ENCODE peak calls at places on chromosomes 2 and 18, in five cellular contexts. One of them, this sample, is unnamed. For H3K9me3, the result is how much of the 10 kb centered on the place peaks cover.

GRCh38 chr2:34162236-34162635 is 563.1 kb upstream of the FAM98A start:
- DNase-seq in K562: no peak
- DNase-seq in SK-N-SH: no peak
- DNase-seq in GM12878: no peak
- DNase-seq in HepG2: no peak
- DNase-seq in this sample: no peak

GRCh38 chr2:9668686-9669338 is 38.0 kb upstream of the YWHAQ start:
- DNase-seq in K562: no peak
- DNase-seq in SK-N-SH: no peak
- DNase-seq in GM12878: no peak
- DNase-seq in HepG2: no peak
- DNase-seq in this sample: peak

GRCh38 chr2:144942516-144943256 is 422.8 kb upstream of the ZEB2 start:
- DNase-seq in K562: peak
- DNase-seq in SK-N-SH: no peak
- DNase-seq in GM12878: no peak
- DNase-seq in HepG2: no peak
- DNase-seq in this sample: peak

GRCh38 chr18:78814321-78814720 is 165.3 kb upstream of the SALL3 start:
- DNase-seq in K562: no peak
- DNase-seq in SK-N-SH: no peak
- DNase-seq in GM12878: no peak
- DNase-seq in HepG2: peak
- DNase-seq in this sample: no peak

GRCh38 chr2:54497738-54498680 is 41.9 kb downstream of the SPTBN1 start:
- DNase-seq in K562: peak
- DNase-seq in SK-N-SH: no peak
- DNase-seq in GM12878: no peak
- DNase-seq in HepG2: peak
- DNase-seq in this sample: peak

GRCh38 chr18:43271593-43272432 is 5.5 kb downstream of the SYT4 start:
- DNase-seq in K562: peak
- DNase-seq in SK-N-SH: peak
- DNase-seq in GM12878: no peak
- DNase-seq in HepG2: peak
- DNase-seq in this sample: peak

GRCh38 chr18:12309683-12310198 is 1.7 kb downstream of the TUBB6 start:
- DNase-seq in K562: no peak
- DNase-seq in SK-N-SH: no peak
- DNase-seq in GM12878: no peak
- DNase-seq in HepG2: no peak
- DNase-seq in this sample: no peak

GRCh38 chr18:73728657-73729056 is 419.0 kb downstream of the FBXO15 start:
- DNase-seq in K562: no peak
- DNase-seq in SK-N-SH: no peak
- DNase-seq in GM12878: no peak
- DNase-seq in HepG2: no peak
- DNase-seq in this sample: no peak

GRCh38 chr2:118459425-118459824 is 371.2 kb downstream of the INSIG2 start:
- DNase-seq in K562: peak
- DNase-seq in SK-N-SH: no peak
- DNase-seq in GM12878: no peak
- DNase-seq in HepG2: no peak
- DNase-seq in this sample: no peak

GRCh38 chr2:66890286-66890812 is 455.4 kb downstream of the MEIS1 start:
- DNase-seq in K562: no peak
- DNase-seq in SK-N-SH: no peak
- DNase-seq in GM12878: no peak
- DNase-seq in HepG2: no peak
- DNase-seq in this sample: peak

GRCh38 chr2:148899638-148900318 is 24.8 kb downstream of the KIF5C start:
- DNase-seq in K562: no peak
- DNase-seq in SK-N-SH: no peak
- DNase-seq in GM12878: no peak
- DNase-seq in HepG2: no peak
- DNase-seq in this sample: no peak

GRCh38 chr2:74137651-74138050 is 10.1 kb downstream of the BOLA3 start:
- DNase-seq in K562: no peak
- DNase-seq in SK-N-SH: no peak
- DNase-seq in GM12878: no peak
- DNase-seq in HepG2: no peak
- DNase-seq in this sample: no peak

GRCh38 chr18:79512461-79513380 is 117.0 kb downstream of the NFATC1 start:
- DNase-seq in K562: no peak
- DNase-seq in SK-N-SH: no peak
- DNase-seq in GM12878: no peak
- DNase-seq in HepG2: no peak
- DNase-seq in this sample: no peak

DNA sequence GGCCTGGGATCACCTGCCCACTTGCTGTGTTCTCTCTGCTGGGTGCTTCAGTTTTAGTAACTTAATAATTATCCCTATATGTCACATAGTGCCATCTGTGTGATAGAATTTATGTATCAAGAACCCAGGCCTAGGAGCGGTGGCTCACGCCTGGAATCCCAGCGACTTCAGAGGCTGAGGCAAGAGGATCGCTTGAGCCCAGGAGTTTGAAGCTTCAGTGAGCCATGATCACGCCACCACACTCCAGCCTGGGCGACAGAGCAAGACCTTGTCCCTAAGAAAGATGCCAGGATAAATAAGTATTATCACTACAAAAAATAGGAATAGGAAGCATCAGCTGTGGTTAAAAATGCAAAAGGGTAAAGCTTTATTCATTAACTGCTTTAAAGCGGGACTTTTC is 240.8 kb downstream of the FAM210A start:
- DNase-seq in K562: no peak
- DNase-seq in SK-N-SH: no peak
- DNase-seq in GM12878: no peak
- DNase-seq in HepG2: no peak
- DNase-seq in this sample: no peak
- TF ChIP-seq MXI1 in K562: no peak
- TF ChIP-seq MXI1 in SK-N-SH: no peak
- TF ChIP-seq MXI1 in GM12878: no peak
- TF ChIP-seq MXI1 in HepG2: no peak
- TF ChIP-seq MXI1 in this sample: no peak

DNA sequence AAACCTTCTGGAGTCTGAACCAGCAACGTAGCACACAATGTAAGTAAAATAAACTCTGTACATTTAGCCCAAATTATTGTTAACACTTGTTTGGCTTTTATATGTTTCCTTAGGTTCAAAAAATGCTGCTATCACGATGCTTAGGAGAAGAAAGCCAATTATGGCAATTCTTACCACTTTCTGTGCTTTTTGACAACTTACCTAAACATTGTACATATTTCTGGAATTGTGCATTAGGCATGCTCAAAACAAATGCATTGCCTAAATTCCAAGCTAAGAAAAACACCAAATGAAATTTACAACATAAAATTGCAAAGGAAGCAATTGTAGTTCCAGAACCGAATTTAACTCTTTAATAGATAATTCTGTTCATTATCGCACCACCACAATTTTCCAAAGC is 585.6 kb upstream of the DSEL start:
- DNase-seq in K562: no peak
- DNase-seq in SK-N-SH: no peak
- DNase-seq in GM12878: no peak
- DNase-seq in HepG2: no peak
- DNase-seq in this sample: peak
- H3K9me3 ChIP-seq in K562: under half
- H3K9me3 ChIP-seq in SK-N-SH: under half
- H3K9me3 ChIP-seq in GM12878: under half
- H3K9me3 ChIP-seq in HepG2: under half
- H3K9me3 ChIP-seq in this sample: under half

DNA sequence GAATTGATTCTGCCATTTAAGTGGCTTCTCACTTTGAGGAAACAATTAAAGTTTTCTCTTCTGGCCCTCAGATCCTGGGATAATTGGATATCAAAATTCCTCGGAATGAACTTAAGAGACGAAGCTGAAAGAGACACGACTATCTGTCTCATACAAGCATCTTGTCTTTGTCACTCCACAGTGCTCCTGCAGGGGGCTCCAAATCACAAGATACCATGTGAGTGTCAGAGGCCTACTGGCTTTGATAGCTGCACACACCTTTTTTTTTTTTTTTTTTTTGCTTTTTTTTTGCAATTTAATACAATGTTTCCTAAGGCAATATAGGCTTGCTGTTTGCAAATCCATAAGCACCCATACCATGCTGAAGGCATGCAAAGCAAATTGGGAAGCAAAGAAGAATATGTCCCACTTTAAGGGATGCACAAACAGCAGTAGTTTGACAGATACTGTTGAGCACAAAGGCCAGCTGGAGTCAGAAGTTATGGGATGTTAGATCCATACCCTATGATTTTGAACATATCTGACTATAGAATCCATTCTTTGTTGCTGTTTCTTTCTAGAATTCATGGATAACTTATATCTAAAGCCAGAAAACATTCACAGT is 109.0 kb upstream of the CBLN2 start:
- DNase-seq in K562: peak
- DNase-seq in SK-N-SH: peak
- DNase-seq in GM12878: no peak
- DNase-seq in HepG2: peak
- DNase-seq in this sample: no peak
- TF ChIP-seq MXI1 in K562: no peak
- TF ChIP-seq MXI1 in SK-N-SH: no peak
- TF ChIP-seq MXI1 in GM12878: no peak
- TF ChIP-seq MXI1 in HepG2: no peak
- TF ChIP-seq MXI1 in this sample: no peak

GRCh38 chr18:23208600-23208999 is 73.3 kb downstream of the CABLES1 start:
- DNase-seq in K562: no peak
- DNase-seq in SK-N-SH: no peak
- DNase-seq in GM12878: no peak
- DNase-seq in HepG2: no peak
- DNase-seq in this sample: no peak

GRCh38 chr18:23205980-23206379 is 70.7 kb downstream of the CABLES1 start:
- DNase-seq in K562: no peak
- DNase-seq in SK-N-SH: no peak
- DNase-seq in GM12878: no peak
- DNase-seq in HepG2: no peak
- DNase-seq in this sample: no peak

GRCh38 chr18:23209031-23209430 is 73.7 kb downstream of the CABLES1 start:
- DNase-seq in K562: no peak
- DNase-seq in SK-N-SH: no peak
- DNase-seq in GM12878: no peak
- DNase-seq in HepG2: peak
- DNase-seq in this sample: peak

GRCh38 chr18:23207994-23208393 is 72.7 kb downstream of the CABLES1 start:
- DNase-seq in K562: no peak
- DNase-seq in SK-N-SH: no peak
- DNase-seq in GM12878: no peak
- DNase-seq in HepG2: no peak
- DNase-seq in this sample: no peak

DNA sequence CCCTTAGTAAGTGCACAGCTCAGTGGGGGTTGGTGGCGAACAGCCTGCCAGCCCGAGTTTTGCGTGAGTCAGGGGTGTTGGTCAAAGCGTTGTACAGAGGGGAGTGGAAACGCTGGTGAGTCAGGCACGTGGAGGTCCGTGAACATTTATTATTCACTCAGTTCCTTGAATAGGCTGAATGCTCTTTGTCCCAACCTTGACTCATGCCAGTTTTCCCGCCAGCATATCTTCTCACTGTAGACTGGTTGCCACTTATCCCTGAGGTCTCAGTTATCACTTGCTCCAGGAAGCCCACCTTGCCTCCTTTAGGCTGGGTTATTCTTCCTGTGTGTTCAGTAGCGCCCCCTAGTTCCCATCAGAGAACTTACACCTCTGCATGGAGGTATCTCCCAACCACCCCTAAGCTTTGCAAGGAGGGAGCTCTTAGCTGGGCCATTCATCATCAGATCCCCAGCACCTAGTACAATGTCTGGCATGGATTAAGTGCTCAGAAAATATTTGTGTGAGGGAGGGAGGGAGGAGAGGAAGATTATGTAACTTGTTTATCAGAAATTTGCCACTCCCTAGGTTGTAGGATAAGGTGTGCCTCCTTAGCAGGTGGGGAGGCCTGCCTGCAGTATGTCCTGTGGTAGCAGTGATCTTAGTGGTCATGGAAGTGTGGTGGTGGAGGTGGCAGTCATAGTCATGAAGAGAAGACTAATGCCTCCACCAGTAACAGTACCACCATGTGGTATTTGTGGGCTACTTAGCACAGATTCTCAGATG is 72.1 kb downstream of the CABLES1 start:
- DNase-seq in K562: peak
- DNase-seq in SK-N-SH: no peak
- DNase-seq in GM12878: no peak
- DNase-seq in HepG2: peak
- DNase-seq in this sample: peak
- H3K9me3 ChIP-seq in K562: under half
- H3K9me3 ChIP-seq in SK-N-SH: under half
- H3K9me3 ChIP-seq in GM12878: under half
- H3K9me3 ChIP-seq in HepG2: under half
- H3K9me3 ChIP-seq in this sample: under half

GRCh38 chr2:160275646-160276045 is 75.6 kb upstream of the ITGB6 start:
- DNase-seq in K562: no peak
- DNase-seq in SK-N-SH: no peak
- DNase-seq in GM12878: no peak
- DNase-seq in HepG2: no peak
- DNase-seq in this sample: no peak
- TF ChIP-seq MXI1 in K562: no peak
- TF ChIP-seq MXI1 in SK-N-SH: no peak
- TF ChIP-seq MXI1 in GM12878: no peak
- TF ChIP-seq MXI1 in HepG2: no peak
- TF ChIP-seq MXI1 in this sample: no peak